ENCODE peak calls at places on chromosome 21, in nine cellular contexts. E is heart left ventricle; T is GM12865; F is HCT116; A is cardiac muscle cell; J is CD8-positive, alpha-beta T cell; B is A549; I is fibroblast of lung; M is prostate gland. G is an unnamed sample.

GRCh38 chr21:25421327-25422028 is 185.8 kb downstream of the MRPL39 start:
- DNase-seq in E (no peak), T (peak; percentile 95), F (no peak), A (peak; percentile 67), J (no peak), B (no peak), I (peak; percentile 76), M (no peak), G (peak; percentile 37)

GRCh38 chr21:25607812-25608737 is 794 bp upstream of the MRPL39 start:
- DNase-seq in E (peak; percentile 83), T (peak; percentile 91), F (peak; percentile 71), A (peak; percentile 87), J (peak; percentile 86), B (peak; percentile 28), I (peak; percentile 87), M (peak; percentile 74), G (no peak)

GRCh38 chr21:26366781-26367180 is 196.2 kb upstream of the APP start:
- DNase-seq in E (no peak), T (no peak), F (no peak), A (no peak), J (no peak), B (no peak), I (no peak), M (no peak), G (no peak)

GRCh38 chr21:27362249-27362648 is 395.4 kb upstream of the ADAMTS5 start:
- DNase-seq in E (no peak), T (no peak), F (no peak), A (no peak), J (no peak), B (no peak), I (peak; percentile 26), M (no peak), G (no peak)

GRCh38 chr21:27190601-27191000 is 223.7 kb upstream of the ADAMTS5 start:
- DNase-seq in E (no peak), T (no peak), F (no peak), A (peak; percentile 19), J (no peak), B (no peak), I (peak; percentile 51), M (peak; percentile 67), G (peak; percentile 55)

GRCh38 chr21:25863747-25864146 is 129.0 kb downstream of the GABPA start:
- DNase-seq in E (no peak), T (no peak), F (no peak), A (no peak), J (no peak), B (no peak), I (no peak), M (no peak), G (no peak)

GRCh38 chr21:26179501-26179900 is 8.9 kb upstream of the APP start:
- DNase-seq in E (no peak), T (no peak), F (no peak), A (no peak), J (no peak), B (no peak), I (no peak), M (no peak), G (no peak)

GRCh38 chr21:35658242-35658641 is 402.1 kb downstream of the SETD4 start:
- DNase-seq in E (no peak), T (peak; percentile 24), F (no peak), A (no peak), J (no peak), B (no peak), I (peak; percentile 93), M (no peak), G (no peak)

GRCh38 chr21:32726742-32727477 is 903 bp downstream of the SYNJ1 start:
- DNase-seq in E (peak; percentile 44), T (peak; percentile 29), F (no peak), A (peak; percentile 49), J (no peak), B (peak; percentile 11), I (peak; percentile 20), M (no peak), G (no peak)

GRCh38 chr21:32411366-32412161 is 942 bp upstream of the EVA1C start:
- DNase-seq in E (peak; percentile 96), T (no peak), F (no peak), A (peak; percentile 25), J (peak; percentile 82), B (no peak), I (peak; percentile 84), M (peak; percentile 93), G (no peak)

GRCh38 chr21:27408826-27409225 is 441.9 kb upstream of the ADAMTS5 start:
- DNase-seq in E (no peak), T (no peak), F (no peak), A (no peak), J (no peak), B (no peak), I (no peak), M (no peak), G (no peak)

GRCh38 chr21:32979598-32980268 is 46.0 kb upstream of the OLIG2 start:
- DNase-seq in E (no peak), T (no peak), F (no peak), A (no peak), J (no peak), B (no peak), I (no peak), M (no peak), G (no peak)

GRCh38 chr21:30345014-30345413 is 3.4 kb downstream of the KRTAP23-1 start:
- DNase-seq in E (no peak), T (no peak), F (no peak), A (no peak), J (no peak), B (no peak), I (no peak), M (no peak), G (no peak)

GRCh38 chr21:34517491-34518245 is 5.7 kb upstream of the KCNE1 start:
- DNase-seq in E (no peak), T (peak; percentile 56), F (no peak), A (peak; percentile 34), J (no peak), B (no peak), I (no peak), M (no peak), G (no peak)

GRCh38 chr21:31420354-31420753 is 76.3 kb upstream of the TIAM1 start:
- DNase-seq in E (no peak), T (no peak), F (no peak), A (no peak), J (no peak), B (no peak), I (no peak), M (no peak), G (no peak)

GRCh38 chr21:28459193-28459592 is 533.5 kb downstream of the LTN1 start:
- DNase-seq in E (no peak), T (peak; percentile 20), F (no peak), A (no peak), J (no peak), B (no peak), I (peak; percentile 42), M (no peak), G (no peak)

GRCh38 chr21:26070822-26071425 is 99.6 kb downstream of the APP start:
- DNase-seq in E (no peak), T (peak; percentile 57), F (no peak), A (no peak), J (peak; percentile 62), B (no peak), I (peak; percentile 66), M (no peak), G (peak; percentile 15)

GRCh38 chr21:26490771-26491170 is 82.3 kb downstream of the CYYR1 start:
- DNase-seq in E (no peak), T (no peak), F (no peak), A (peak; percentile 21), J (no peak), B (no peak), I (no peak), M (no peak), G (no peak)

GRCh38 chr21:36693144-36694040 is 5.5 kb upstream of the SIM2 start:
- DNase-seq in E (no peak), T (no peak), F (no peak), A (peak; percentile 58), J (no peak), B (no peak), I (no peak), M (no peak), G (no peak)
- H3K4me3 ChIP-seq in E (no peak overlapping the region), T (no peak overlapping the region), F (no peak overlapping the region), A (peak overlapping the region; percentile 19), J (no peak overlapping the region), B (no peak overlapping the region), I (no peak overlapping the region), M (no peak overlapping the region), G (peak overlapping the region; percentile 39)

DNA sequence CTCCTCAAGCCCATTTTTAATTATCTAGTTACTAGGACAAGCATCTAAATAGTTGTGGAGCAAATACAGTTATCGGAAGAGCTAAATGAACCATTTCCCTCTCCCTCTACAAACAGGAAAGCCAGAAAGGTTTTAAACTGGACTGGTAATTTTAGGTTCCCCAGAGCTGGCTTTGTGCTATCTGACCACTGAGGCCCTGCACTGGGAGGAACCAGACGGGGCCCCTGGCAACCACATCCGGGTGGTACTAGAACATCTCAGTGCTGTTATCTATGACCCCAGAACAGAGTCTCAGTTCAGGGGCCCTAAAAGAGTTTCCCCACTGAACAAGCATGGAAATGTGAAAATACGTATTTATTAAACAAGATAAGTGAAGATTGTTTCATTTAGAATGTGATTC is 7.7 kb upstream of the RSPH1 start:
- DNase-seq in E (no peak), T (peak; percentile 66), F (no peak), A (no peak), J (peak; percentile 19), B (no peak), I (no peak), M (no peak), G (no peak)
- TF ChIP-seq CTCF in E (no peak), T (no peak), F (no peak), A (no peak), J (no peak), B (no peak), I (no peak), M (no peak), G (no peak)

GRCh38 chr21:19781881-19782652 is 1216.1 kb upstream of the NCAM2 start:
- DNase-seq in E (no peak), T (no peak), F (no peak), A (no peak), J (no peak), B (no peak), I (no peak), M (no peak), G (no peak)
- H3K4me3 ChIP-seq in E (no peak overlapping the region), T (no peak overlapping the region), F (no peak overlapping the region), A (no peak overlapping the region), J (no peak overlapping the region), B (no peak overlapping the region), I (no peak overlapping the region), M (no peak overlapping the region), G (no peak overlapping the region)

DNA sequence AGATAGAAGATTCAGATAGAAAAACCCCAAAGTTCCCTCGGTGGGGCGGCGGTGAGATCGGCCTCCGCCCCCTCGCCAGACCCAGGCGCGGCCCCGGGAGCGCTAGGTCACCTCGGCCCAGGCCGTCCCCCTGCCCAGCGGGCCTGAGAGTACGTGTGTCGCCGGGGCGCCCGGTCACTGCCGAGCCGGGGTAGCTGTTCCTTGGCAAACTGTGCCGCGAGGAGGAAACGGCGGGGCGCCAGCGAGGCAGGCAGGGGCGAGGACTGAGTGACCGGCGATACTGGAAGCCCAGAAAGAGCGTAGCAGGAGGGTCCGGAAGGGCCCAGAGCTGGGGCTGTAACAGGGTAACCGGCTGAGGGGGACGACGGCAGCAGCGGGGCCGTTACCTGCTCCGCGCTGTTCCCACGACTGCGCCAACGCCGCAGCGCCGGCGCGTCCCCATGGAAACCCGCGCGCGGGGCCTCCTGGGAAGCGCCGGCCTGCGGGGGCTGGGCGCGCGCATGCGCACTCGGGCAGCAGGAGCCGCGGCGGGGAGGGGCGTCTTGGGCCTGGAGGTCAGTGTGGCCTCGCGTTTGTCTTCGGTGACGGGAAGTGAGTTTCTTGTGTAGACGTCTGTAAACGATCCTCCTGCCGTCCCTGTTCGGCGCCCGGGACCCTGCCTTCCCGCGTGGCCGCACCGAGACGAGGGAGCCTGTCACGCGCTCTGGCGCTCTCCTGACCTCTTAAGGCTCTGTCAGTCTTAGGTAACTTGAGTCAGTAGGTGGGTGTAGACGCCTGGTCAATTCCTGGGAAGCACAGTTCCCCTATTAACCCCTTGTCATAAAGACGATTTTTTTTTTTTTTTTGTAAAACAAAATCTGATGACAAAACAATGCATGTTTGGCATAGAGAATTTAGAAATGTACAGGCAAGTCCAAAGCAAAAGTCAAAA is at the start of gene LCA5L:
- DNase-seq in E (peak; percentile 94), T (peak; percentile 96), F (peak; percentile 70), A (peak; percentile 97), J (peak; percentile 95), B (peak; percentile 70), I (peak; percentile 86), M (peak; percentile 83), G (peak; percentile 29)
- TF ChIP-seq CTCF in E (no peak), T (peak; percentile 9), F (no peak), A (no peak), J (no peak), B (no peak), I (peak; percentile 24), M (no peak), G (no peak)